ENCODE peak calls at places on chromosomes 13 and 19, in nine cellular contexts. E is PC-9, F is HCT116, R is AG10803, X is left lung, K is epithelial cell of proximal tubule, U is A549, V is kidney, W is lower leg skin. Z is an unnamed sample.

GRCh38 chr19:18205180-18205915 is 1.5 kb upstream of the RAB3A start:
- DNase-seq in E (peak; percentile 50), F (no peak), R (peak; percentile 65), X (peak; percentile 88), K (no peak), U (no peak), V (peak; percentile 95), W (peak; percentile 97), Z (peak; percentile 16)

GRCh38 chr19:42091300-42092266 is 15.6 kb downstream of the ZNF574 start:
- DNase-seq in E (peak; percentile 48), F (no peak), R (peak; percentile 54), X (peak; percentile 76), K (no peak), U (peak; percentile 66), V (no peak), W (no peak), Z (no peak)

GRCh38 chr13:108495686-108496363 is 133.6 kb upstream of the MYO16 start:
- DNase-seq in E (no peak), F (no peak), R (no peak), X (peak; percentile 82), K (no peak), U (peak; percentile 16), V (peak; percentile 63), W (no peak), Z (no peak)

GRCh38 chr13:74027161-74027779 is 106.9 kb downstream of the KLF12 start:
- DNase-seq in E (no peak), F (no peak), R (no peak), X (no peak), K (no peak), U (no peak), V (no peak), W (no peak), Z (no peak)

GRCh38 chr19:17765069-17765618 is 13.9 kb downstream of the FCHO1 start:
- DNase-seq in E (peak; percentile 83), F (no peak), R (no peak), X (peak; percentile 93), K (no peak), U (peak; percentile 92), V (peak; percentile 79), W (peak; percentile 92), Z (no peak)

GRCh38 chr19:29878973-29879654 is 62.9 kb upstream of the URI1 start:
- DNase-seq in E (peak; percentile 80), F (peak; percentile 48), R (peak; percentile 45), X (no peak), K (no peak), U (peak; percentile 89), V (no peak), W (peak; percentile 88), Z (no peak)

GRCh38 chr13:37481005-37481857 is 117.3 kb downstream of the POSTN start:
- DNase-seq in E (no peak), F (no peak), R (peak; percentile 87), X (no peak), K (no peak), U (no peak), V (no peak), W (no peak), Z (peak; percentile 48)

GRCh38 chr13:33207616-33207964 is 78.0 kb downstream of the STARD13 start:
- DNase-seq in E (no peak), F (no peak), R (peak; percentile 97), X (no peak), K (no peak), U (no peak), V (no peak), W (no peak), Z (no peak)

GRCh38 chr19:35714601-35715354 is 3.0 kb upstream of the KMT2B start:
- DNase-seq in E (no peak), F (no peak), R (no peak), X (no peak), K (no peak), U (peak; percentile 39), V (peak; percentile 68), W (no peak), Z (no peak)

GRCh38 chr13:20124303-20124702 is 36.5 kb downstream of the GJA3 start:
- DNase-seq in E (no peak), F (no peak), R (peak; percentile 5), X (no peak), K (no peak), U (no peak), V (no peak), W (no peak), Z (no peak)

GRCh38 chr13:113273856-113274590 is 23.0 kb upstream of the LAMP1 start:
- DNase-seq in E (no peak), F (no peak), R (peak; percentile 56), X (peak; percentile 85), K (peak; percentile 89), U (no peak), V (no peak), W (no peak), Z (no peak)

GRCh38 chr13:93473441-93474270 is 247.0 kb downstream of the GPC6 start:
- DNase-seq in E (no peak), F (no peak), R (peak; percentile 38), X (peak; percentile 35), K (no peak), U (no peak), V (no peak), W (no peak), Z (no peak)

GRCh38 chr13:45367358-45367757 is 26.4 kb upstream of the TPT1 start:
- DNase-seq in E (peak; percentile 95), F (peak; percentile 95), R (peak; percentile 78), X (peak; percentile 83), K (peak; percentile 81), U (peak; percentile 80), V (peak; percentile 92), W (peak; percentile 91), Z (peak; percentile 56)

GRCh38 chr13:36882829-36883390 is 37.1 kb downstream of the SMAD9 start:
- DNase-seq in E (no peak), F (no peak), R (no peak), X (no peak), K (no peak), U (no peak), V (no peak), W (no peak), Z (no peak)

GRCh38 chr19:15156391-15156790 is 44.4 kb downstream of the NOTCH3 start:
- DNase-seq in E (no peak), F (no peak), R (no peak), X (no peak), K (no peak), U (no peak), V (no peak), W (no peak), Z (no peak)

GRCh38 chr19:15166700-15167099 is 34.1 kb downstream of the NOTCH3 start:
- DNase-seq in E (no peak), F (no peak), R (no peak), X (no peak), K (no peak), U (no peak), V (no peak), W (no peak), Z (no peak)

GRCh38 chr19:15159251-15159650 is 41.5 kb downstream of the NOTCH3 start:
- DNase-seq in E (no peak), F (no peak), R (peak; percentile 17), X (no peak), K (no peak), U (peak; percentile 17), V (no peak), W (no peak), Z (no peak)

GRCh38 chr19:15161028-15161984 is 39.5 kb downstream of the NOTCH3 start:
- DNase-seq in E (no peak), F (peak; percentile 35), R (peak; percentile 46), X (no peak), K (no peak), U (peak; percentile 64), V (no peak), W (no peak), Z (no peak)
- H3K4me3 ChIP-seq in E (no peak overlapping the region), F (no peak overlapping the region), R (no peak overlapping the region), X (no peak overlapping the region), K (no peak overlapping the region), U (no peak overlapping the region), V (no peak overlapping the region), W (no peak overlapping the region), Z (no peak overlapping the region)

GRCh38 chr13:91381371-91381770 is 17.1 kb upstream of the GPC5 start:
- DNase-seq in E (no peak), F (no peak), R (peak; percentile 5), X (no peak), K (no peak), U (peak; percentile 27), V (no peak), W (no peak), Z (peak; percentile 38)
- TF ChIP-seq CTCF in E (peak; percentile 42), F (peak; percentile 18), R (peak; percentile 22), X (no peak), K (peak; percentile 58), U (peak; percentile 34), V (peak; percentile 20), W (no peak), Z (peak; percentile 59)

GRCh38 chr19:51970718-51971117 is 15.9 kb downstream of the ZNF350 start:
- DNase-seq in E (no peak), F (no peak), R (no peak), X (no peak), K (no peak), U (no peak), V (no peak), W (no peak), Z (no peak)

GRCh38 chr19:51959791-51960190 is 26.8 kb downstream of the ZNF350 start:
- DNase-seq in E (no peak), F (no peak), R (no peak), X (no peak), K (no peak), U (no peak), V (no peak), W (no peak), Z (no peak)

GRCh38 chr19:51965583-51965982 is 21.1 kb downstream of the ZNF350 start:
- DNase-seq in E (no peak), F (no peak), R (no peak), X (no peak), K (no peak), U (no peak), V (no peak), W (no peak), Z (no peak)
- H3K4me3 ChIP-seq in E (no peak overlapping the region), F (no peak overlapping the region), R (no peak overlapping the region), X (no peak overlapping the region), K (no peak overlapping the region), U (no peak overlapping the region), V (peak overlapping the region; percentile 5), W (no peak overlapping the region), Z (no peak overlapping the region)

DNA sequence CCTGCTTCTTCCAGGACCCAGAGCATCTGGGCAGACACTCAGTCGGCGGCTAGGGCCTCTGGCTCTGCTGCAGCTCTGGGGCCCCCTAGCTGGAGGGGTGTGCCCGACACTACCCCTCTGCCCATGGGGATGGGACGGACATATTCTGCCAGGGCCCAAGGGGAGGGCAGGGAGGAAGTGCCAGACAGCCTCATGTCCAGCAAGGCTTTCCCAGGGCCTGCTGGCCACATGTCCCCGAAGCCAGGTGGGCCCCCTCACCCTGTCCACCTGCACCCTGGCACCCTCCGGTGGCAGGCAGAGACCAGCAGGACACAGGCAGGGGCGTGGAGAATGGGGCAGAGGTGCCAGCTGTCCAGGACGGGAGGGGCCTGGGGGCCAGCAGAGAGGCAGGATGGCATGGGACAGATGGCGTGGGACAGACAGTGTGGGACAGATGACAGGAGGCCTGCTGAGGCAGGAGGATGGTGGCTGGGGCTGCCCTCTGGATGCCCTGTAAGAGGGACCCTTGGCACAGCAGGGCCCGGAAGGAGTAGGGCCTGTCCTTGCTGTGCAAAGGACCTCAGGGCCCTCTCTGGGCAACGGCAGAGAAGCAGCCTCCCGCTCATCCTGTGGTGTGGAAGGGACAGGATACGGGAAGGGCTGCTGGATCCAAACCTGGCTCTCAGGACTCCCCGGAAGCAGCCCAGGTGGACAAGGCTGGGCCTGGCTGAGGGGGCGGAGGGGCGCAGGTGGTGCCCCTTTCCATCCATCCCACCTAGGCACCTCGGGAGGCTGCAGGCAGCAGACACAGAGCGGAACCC is 29.1 kb downstream of the CEBPG start:
- DNase-seq in E (no peak), F (no peak), R (no peak), X (peak; percentile 74), K (no peak), U (peak; percentile 36), V (peak; percentile 62), W (no peak), Z (no peak)
- TF ChIP-seq CTCF in E (peak; percentile 29), F (peak; percentile 23), R (no peak), X (no peak), K (peak; percentile 31), U (no peak), V (no peak), W (no peak), Z (no peak)

Z was measured in astrocyte of the cerebellum.